ENCODE peak calls at places on chromosomes 7 and 10, in nine cellular contexts. S is mucosa of gallbladder; L is central memory CD4-positive, alpha-beta T cell; Z is anterior cingulate cortex; C is HT-29; E is activated effector memory CD4-positive, alpha-beta T cell treated with Interleukin-2 at 50 U/mL for 16 hours; J is stimulated activated CD8-positive, alpha-beta memory T cell treated with anti-CD3 and anti-CD28 coated beads, Interleukin-15, amount 100 ng/mL, for 4 hours; V is adrenal gland; M is NCI-H524 treated with DMSO at 0.1 percent for 48 hours. Y is an unnamed sample.

GRCh38 chr10:118272090-118272775 is 69.9 kb downstream of the FAM204A start:
- DNase-seq in V (peak; percentile 19), L (no peak), E (no peak), J (no peak), M (no peak), Z (no peak), S (no peak), C (no peak), Y (no peak)

GRCh38 chr7:2702594-2702957 is 14.6 kb downstream of the AMZ1 start:
- DNase-seq in M (no peak), J (no peak), S (no peak), V (no peak), L (no peak), Z (no peak), E (no peak), C (no peak), Y (no peak)

GRCh38 chr7:47534322-47535032 is 47.4 kb downstream of the TNS3 start:
- DNase-seq in V (no peak), S (no peak), J (no peak), E (no peak), C (peak; percentile 82), M (no peak), Z (no peak), L (no peak), Y (no peak)

GRCh38 chr10:3698312-3698711 is 86.7 kb downstream of the KLF6 start:
- DNase-seq in S (no peak), C (no peak), E (no peak), J (no peak), L (no peak), Z (no peak), V (no peak), M (no peak), Y (no peak)

GRCh38 chr7:90726623-90727022 is 130.5 kb downstream of the CDK14 start:
- DNase-seq in C (peak; percentile 11), J (no peak), S (peak; percentile 54), M (no peak), E (no peak), L (no peak), V (no peak), Z (no peak), Y (no peak)

GRCh38 chr7:150502519-150502918 is 12.2 kb upstream of the GIMAP7 start:
- DNase-seq in M (no peak), L (peak; percentile 66), Z (no peak), J (no peak), C (no peak), E (no peak), V (no peak), S (no peak), Y (no peak)

GRCh38 chr7:2046581-2047271 is 186.0 kb downstream of the MAD1L1 start:
- DNase-seq in Z (no peak), M (no peak), V (no peak), E (no peak), C (no peak), J (no peak), L (no peak), S (no peak), Y (no peak)

GRCh38 chr10:1019362-1019761 is 6.3 kb downstream of the IDI2 start:
- DNase-seq in L (no peak), M (no peak), V (no peak), S (no peak), C (no peak), E (no peak), J (no peak), Z (no peak), Y (no peak)

GRCh38 chr10:116720241-116721047 is 21.9 kb downstream of the HSPA12A start:
- DNase-seq in E (no peak), S (no peak), J (no peak), V (peak; percentile 51), M (no peak), Z (no peak), C (no peak), L (no peak), Y (no peak)

GRCh38 chr7:159091480-159092475 is 52.9 kb downstream of the VIPR2 start:
- DNase-seq in M (no peak), C (no peak), Z (no peak), J (no peak), S (no peak), V (no peak), L (no peak), E (no peak), Y (no peak)

GRCh38 chr10:59435707-59436106 is 73.4 kb upstream of the FAM13C start:
- DNase-seq in C (no peak), Z (no peak), M (no peak), J (no peak), S (no peak), V (no peak), L (no peak), E (no peak), Y (no peak)

GRCh38 chr7:146606628-146607027 is 490.0 kb downstream of the CNTNAP2 start:
- DNase-seq in E (no peak), L (no peak), Z (no peak), V (no peak), J (no peak), M (no peak), S (no peak), C (no peak), Y (no peak)